ENCODE peak calls at places on chromosomes 3 and 15, in four cellular contexts. G is natural killer cell treated with Interleukin-12 subunit alpha and Interleukin-12 subunit beta and Interleukin-15 and Interleukin-18, amount 100 ng/mL, for 72 hours; N is substantia nigra; X is brain microvascular endothelial cell. J is an unnamed sample.

GRCh38 chr15:56786966-56787365 is 53.7 kb upstream of the ZNF280D start:
- DNase-seq in G (no peak), N (no peak), X (no peak), J (no peak)

GRCh38 chr3:48851407-48851806 is 3.7 kb upstream of the PRKAR2A start:
- DNase-seq in G (no peak), N (no peak), X (peak; percentile 55), J (no peak)

GRCh38 chr3:11452988-11453847 is 181.0 kb downstream of the ATG7 start:
- DNase-seq in G (no peak), N (no peak), X (peak; percentile 77), J (peak; percentile 25)

GRCh38 chr3:37458162-37458895 is 283.9 kb upstream of the LRRFIP2 start:
- DNase-seq in G (no peak), N (no peak), X (no peak), J (no peak)

GRCh38 chr3:140809326-140809725 is 131.5 kb downstream of the TRIM42 start:
- DNase-seq in G (no peak), N (no peak), X (no peak), J (no peak)

GRCh38 chr3:13325892-13326443 is 94.2 kb downstream of the NUP210 start:
- DNase-seq in G (no peak), N (no peak), X (no peak), J (no peak)

GRCh38 chr15:49154799-49155109 is 645 bp downstream of the COPS2 start:
- DNase-seq in G (no peak), N (no peak), X (no peak), J (no peak)

GRCh38 chr15:29677871-29678431 is 144.3 kb downstream of the TJP1 start:
- DNase-seq in G (no peak), N (no peak), X (no peak), J (no peak)

GRCh38 chr3:28835751-28836150 is 445.1 kb upstream of the RBMS3 start:
- DNase-seq in G (no peak), N (no peak), X (no peak), J (peak; percentile 43)

GRCh38 chr3:141875893-141876380 is 506 bp upstream of the ATP1B3 start:
- DNase-seq in G (peak; percentile 75), N (no peak), X (peak; percentile 56), J (no peak)

GRCh38 chr15:57458255-57458850 is 82.0 kb downstream of the CGNL1 start:
- DNase-seq in G (no peak), N (no peak), X (no peak), J (no peak)

GRCh38 chr3:120198305-120198878 is 86.6 kb downstream of the GPR156 start:
- DNase-seq in G (no peak), N (no peak), X (peak; percentile 41), J (peak; percentile 67)

GRCh38 chr3:23942546-23942945 is 2.5 kb upstream of the NR1D2 start:
- DNase-seq in G (no peak), N (no peak), X (no peak), J (no peak)

GRCh38 chr3:177484926-177485325 is 287.6 kb upstream of the TBL1XR1 start:
- DNase-seq in G (no peak), N (no peak), X (no peak), J (no peak)

GRCh38 chr15:73081321-73081958 is 29.2 kb downstream of the NEO1 start:
- DNase-seq in G (no peak), N (no peak), X (peak; percentile 30), J (peak; percentile 30)

GRCh38 chr15:52288051-52288942 is 7.3 kb downstream of the MYO5C start:
- DNase-seq in G (no peak), N (no peak), X (no peak), J (peak; percentile 42)

GRCh38 chr3:172591876-172592771 is 68.9 kb upstream of the TNFSF10 start:
- DNase-seq in G (peak; percentile 98), N (no peak), X (peak; percentile 55), J (no peak)

GRCh38 chr15:58921267-58921666 is 12.2 kb downstream of the SLTM start:
- DNase-seq in G (no peak), N (no peak), X (no peak), J (no peak)

GRCh38 chr3:67290424-67290823 is 292.3 kb downstream of the KBTBD8 start:
- DNase-seq in G (no peak), N (no peak), X (no peak), J (no peak)

GRCh38 chr15:40590635-40591105 is 3.4 kb upstream of the KNL1 start:
- DNase-seq in G (no peak), N (no peak), X (no peak), J (no peak)

GRCh38 chr3:45345849-45346535 is 42.4 kb upstream of the LARS2 start:
- DNase-seq in G (no peak), N (no peak), X (no peak), J (no peak)

GRCh38 chr3:122515856-122516255 is 1.1 kb upstream of the KPNA1 start:
- DNase-seq in G (no peak), N (no peak), X (no peak), J (no peak)

GRCh38 chr15:89806565-89807550 is 7.8 kb downstream of the ANPEP start:
- DNase-seq in G (no peak), N (no peak), X (no peak), J (no peak)

GRCh38 chr3:170057550-170057949 is 19.8 kb downstream of the GPR160 start:
- DNase-seq in G (no peak), N (no peak), X (no peak), J (no peak)

GRCh38 chr15:67915374-67916050 is 75.7 kb upstream of the RNU6-1 start:
- DNase-seq in G (no peak), N (no peak), X (no peak), J (no peak)

GRCh38 chr3:151579571-151580270 is 118.9 kb upstream of the IGSF10 start:
- DNase-seq in G (no peak), N (no peak), X (no peak), J (no peak)

GRCh38 chr3:68631810-68632545 is 300.4 kb downstream of the TAFA4 start:
- DNase-seq in G (no peak), N (no peak), X (no peak), J (no peak)

GRCh38 chr15:95269247-95270155 is 1038.1 kb downstream of the MCTP2 start:
- DNase-seq in G (no peak), N (no peak), X (no peak), J (no peak)

GRCh38 chr15:68224546-68225250 is 4.8 kb downstream of the CLN6 start:
- DNase-seq in G (no peak), N (no peak), X (no peak), J (no peak)

GRCh38 chr3:65508743-65509422 is 529.8 kb downstream of the MAGI1 start:
- DNase-seq in G (no peak), N (no peak), X (no peak), J (no peak)

GRCh38 chr3:9503283-9503682 is 50.3 kb downstream of the LHFPL4 start:
- DNase-seq in G (no peak), N (peak; percentile 15), X (peak; percentile 71), J (peak; percentile 39)

GRCh38 chr3:184066211-184066610 is 13.4 kb downstream of the HTR3C start:
- DNase-seq in G (no peak), N (no peak), X (no peak), J (no peak)

GRCh38 chr3:68893600-68894239 is 38.6 kb downstream of the TAFA4 start:
- DNase-seq in G (no peak), N (no peak), X (peak; percentile 18), J (peak; percentile 16)

J was measured in mammary epithelial cell.